ENCODE peak calls at places on chromosomes 4 and X, in four cellular contexts. One of them, this sample, is unnamed.

GRCh38 chrX:427812-428725 is 41.4 kb upstream of the PPP2R3B start:
- DNase-seq in transverse colon: no peak
- DNase-seq in endothelial cell of umbilical vein: no peak
- DNase-seq in GM12891: no peak
- DNase-seq in this sample: no peak

GRCh38 chr4:89906787-89907521 is 12.3 kb downstream of the MMRN1 start:
- DNase-seq in transverse colon: no peak
- DNase-seq in endothelial cell of umbilical vein: peak
- DNase-seq in GM12891: no peak
- DNase-seq in this sample: no peak

GRCh38 chr4:150987204-150987603 is 27.9 kb downstream of the LRBA start:
- DNase-seq in transverse colon: no peak
- DNase-seq in endothelial cell of umbilical vein: no peak
- DNase-seq in GM12891: no peak
- DNase-seq in this sample: no peak

GRCh38 chr4:126405369-126405982 is 1090.7 kb downstream of the FAT4 start:
- DNase-seq in transverse colon: no peak
- DNase-seq in endothelial cell of umbilical vein: peak
- DNase-seq in GM12891: no peak
- DNase-seq in this sample: no peak

GRCh38 chr4:174314770-174315169 is 31.1 kb downstream of the CEP44 start:
- DNase-seq in transverse colon: no peak
- DNase-seq in endothelial cell of umbilical vein: no peak
- DNase-seq in GM12891: no peak
- DNase-seq in this sample: no peak

GRCh38 chr4:39657465-39657864 is 18.8 kb upstream of the SMIM14 start:
- DNase-seq in transverse colon: no peak
- DNase-seq in endothelial cell of umbilical vein: no peak
- DNase-seq in GM12891: no peak
- DNase-seq in this sample: no peak

GRCh38 chr4:11730545-11730944 is 301.9 kb upstream of the HS3ST1 start:
- DNase-seq in transverse colon: no peak
- DNase-seq in endothelial cell of umbilical vein: no peak
- DNase-seq in GM12891: no peak
- DNase-seq in this sample: no peak

GRCh38 chrX:118208476-118208875 is 91.9 kb upstream of the KLHL13 start:
- DNase-seq in transverse colon: no peak
- DNase-seq in endothelial cell of umbilical vein: no peak
- DNase-seq in GM12891: no peak
- DNase-seq in this sample: no peak

GRCh38 chr4:155787113-155787710 is 28.4 kb downstream of the GUCY1B1 start:
- DNase-seq in transverse colon: no peak
- DNase-seq in endothelial cell of umbilical vein: peak
- DNase-seq in GM12891: no peak
- DNase-seq in this sample: no peak

GRCh38 chr4:137545461-137545861 is 13.2 kb upstream of the PCDH18 start:
- DNase-seq in transverse colon: no peak
- DNase-seq in endothelial cell of umbilical vein: no peak
- DNase-seq in GM12891: no peak
- DNase-seq in this sample: no peak

GRCh38 chr4:95549246-95550138 is 719 bp upstream of the UNC5C start:
- DNase-seq in transverse colon: peak
- DNase-seq in endothelial cell of umbilical vein: peak
- DNase-seq in GM12891: peak
- DNase-seq in this sample: no peak

GRCh38 chr4:184167576-184167975 is 50.1 kb downstream of the ENPP6 start:
- DNase-seq in transverse colon: peak
- DNase-seq in endothelial cell of umbilical vein: no peak
- DNase-seq in GM12891: peak
- DNase-seq in this sample: no peak

GRCh38 chr4:106502106-106502699 is 133.6 kb upstream of the GIMD1 start:
- DNase-seq in transverse colon: peak
- DNase-seq in endothelial cell of umbilical vein: peak
- DNase-seq in GM12891: peak
- DNase-seq in this sample: peak

GRCh38 chr4:53013873-53014272 is 151.8 kb downstream of the RASL11B start:
- DNase-seq in transverse colon: no peak
- DNase-seq in endothelial cell of umbilical vein: no peak
- DNase-seq in GM12891: no peak
- DNase-seq in this sample: no peak

GRCh38 chrX:57289089-57289488 is 2.6 kb downstream of the FAAH2 start:
- DNase-seq in transverse colon: no peak
- DNase-seq in endothelial cell of umbilical vein: no peak
- DNase-seq in GM12891: no peak
- DNase-seq in this sample: no peak

GRCh38 chr4:102623622-102624021 is 122.5 kb downstream of the NFKB1 start:
- DNase-seq in transverse colon: no peak
- DNase-seq in endothelial cell of umbilical vein: peak
- DNase-seq in GM12891: no peak
- DNase-seq in this sample: no peak

GRCh38 chr4:84499065-84499982 is at the start of gene NKX6-1:
- DNase-seq in transverse colon: peak
- DNase-seq in endothelial cell of umbilical vein: peak
- DNase-seq in GM12891: no peak
- DNase-seq in this sample: no peak

GRCh38 chr4:7160439-7160838 is 31.9 kb upstream of the SORCS2 start:
- DNase-seq in transverse colon: no peak
- DNase-seq in endothelial cell of umbilical vein: no peak
- DNase-seq in GM12891: no peak
- DNase-seq in this sample: no peak

GRCh38 chr4:53804719-53805118 is 213.4 kb upstream of the LNX1 start:
- DNase-seq in transverse colon: peak
- DNase-seq in endothelial cell of umbilical vein: peak
- DNase-seq in GM12891: peak
- DNase-seq in this sample: peak

GRCh38 chr4:153206534-153206933 is 2.3 kb downstream of the TRIM2 start:
- DNase-seq in transverse colon: no peak
- DNase-seq in endothelial cell of umbilical vein: no peak
- DNase-seq in GM12891: no peak
- DNase-seq in this sample: no peak

GRCh38 chrX:31165241-31166035 is 93.6 kb upstream of the FTHL17 start:
- DNase-seq in transverse colon: no peak
- DNase-seq in endothelial cell of umbilical vein: no peak
- DNase-seq in GM12891: no peak
- DNase-seq in this sample: no peak

DNA sequence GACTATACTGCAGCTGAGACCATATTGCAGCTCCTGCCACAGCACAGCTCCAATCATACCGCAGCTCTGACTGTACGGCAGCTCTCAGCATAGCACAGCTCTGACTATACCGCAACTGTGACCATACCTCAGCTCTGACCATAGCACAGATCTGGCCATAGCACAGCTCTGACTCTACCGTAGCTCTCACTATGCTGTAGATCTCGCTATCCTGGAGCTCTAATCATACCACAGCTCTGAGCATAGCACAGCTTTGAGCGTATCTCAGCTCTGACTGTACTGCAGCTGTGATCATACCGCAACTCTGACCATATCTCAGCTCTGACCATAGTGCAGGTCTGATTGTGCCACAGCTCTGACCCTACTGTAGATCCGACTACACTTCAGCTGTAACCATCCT is 139.2 kb downstream of the ASMT start:
- DNase-seq in transverse colon: no peak
- DNase-seq in endothelial cell of umbilical vein: no peak
- DNase-seq in GM12891: no peak
- DNase-seq in this sample: no peak
- TF ChIP-seq POLR2A in transverse colon: no peak
- TF ChIP-seq POLR2A in endothelial cell of umbilical vein: no peak
- TF ChIP-seq POLR2A in GM12891: no peak
- TF ChIP-seq POLR2A in this sample: no peak

GRCh38 chr4:98261291-98262271 is at the start of gene RAP1GDS1:
- DNase-seq in transverse colon: peak
- DNase-seq in endothelial cell of umbilical vein: peak
- DNase-seq in GM12891: no peak
- DNase-seq in this sample: peak
- TF ChIP-seq POLR2AphosphoS5 in transverse colon: no peak
- TF ChIP-seq POLR2AphosphoS5 in endothelial cell of umbilical vein: peak
- TF ChIP-seq POLR2AphosphoS5 in GM12891: peak
- TF ChIP-seq POLR2AphosphoS5 in this sample: no peak

DNA sequence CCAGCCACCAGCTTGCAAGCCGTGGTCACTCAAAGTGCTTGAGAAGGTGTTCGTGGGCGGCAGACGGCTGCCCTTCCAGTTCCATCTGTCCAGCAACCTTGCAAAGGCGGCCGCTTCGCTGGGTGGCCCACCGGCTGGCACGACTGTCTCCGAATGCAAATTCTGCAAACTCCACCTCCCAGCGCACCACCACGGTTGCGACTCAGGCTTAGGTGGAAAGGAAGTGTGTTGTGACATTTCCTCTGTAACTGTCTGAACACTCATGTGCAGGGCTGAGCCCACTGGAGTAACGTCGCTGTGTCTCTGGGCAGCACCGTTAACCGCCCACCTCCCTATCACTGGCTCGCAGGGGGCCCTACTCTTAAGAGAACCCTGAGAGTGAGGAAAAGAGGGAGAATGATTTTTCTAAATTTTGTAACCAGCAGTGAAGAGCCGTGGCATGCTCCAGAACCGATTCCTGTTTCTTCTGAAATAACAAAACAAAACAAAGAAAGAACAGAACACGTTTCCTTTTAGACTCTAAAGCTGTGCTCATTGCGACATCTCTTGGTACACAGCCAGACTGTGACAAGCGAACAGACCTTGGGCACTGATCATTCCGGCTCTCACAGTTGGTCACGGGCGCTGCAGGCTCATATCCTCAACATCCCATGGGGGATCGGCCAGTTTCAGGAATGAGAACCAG is at the start of gene P2RY8:
- DNase-seq in transverse colon: peak
- DNase-seq in endothelial cell of umbilical vein: no peak
- DNase-seq in GM12891: no peak
- DNase-seq in this sample: peak
- TF ChIP-seq POLR2A in transverse colon: peak
- TF ChIP-seq POLR2A in endothelial cell of umbilical vein: no peak
- TF ChIP-seq POLR2A in GM12891: peak
- TF ChIP-seq POLR2A in this sample: peak

GRCh38 chrX:130174051-130174704 is 2.4 kb downstream of the RAB33A start:
- DNase-seq in transverse colon: no peak
- DNase-seq in endothelial cell of umbilical vein: peak
- DNase-seq in GM12891: no peak
- DNase-seq in this sample: no peak
- TF ChIP-seq POLR2AphosphoS5 in transverse colon: no peak
- TF ChIP-seq POLR2AphosphoS5 in endothelial cell of umbilical vein: no peak
- TF ChIP-seq POLR2AphosphoS5 in GM12891: no peak
- TF ChIP-seq POLR2AphosphoS5 in this sample: no peak

GRCh38 chrX:49191033-49191871 is 5.1 kb upstream of the PRICKLE3 start:
- DNase-seq in transverse colon: peak
- DNase-seq in endothelial cell of umbilical vein: peak
- DNase-seq in GM12891: peak
- DNase-seq in this sample: peak
- TF ChIP-seq POLR2A in transverse colon: peak
- TF ChIP-seq POLR2A in endothelial cell of umbilical vein: peak
- TF ChIP-seq POLR2A in GM12891: peak
- TF ChIP-seq POLR2A in this sample: peak

GRCh38 chr4:81446634-81447033 is 25.1 kb downstream of the RASGEF1B start:
- DNase-seq in transverse colon: no peak
- DNase-seq in endothelial cell of umbilical vein: no peak
- DNase-seq in GM12891: no peak
- DNase-seq in this sample: no peak

GRCh38 chr4:81452452-81453011 is 19.2 kb downstream of the RASGEF1B start:
- DNase-seq in transverse colon: no peak
- DNase-seq in endothelial cell of umbilical vein: no peak
- DNase-seq in GM12891: no peak
- DNase-seq in this sample: no peak

GRCh38 chr4:81445196-81445595 is 26.5 kb downstream of the RASGEF1B start:
- DNase-seq in transverse colon: no peak
- DNase-seq in endothelial cell of umbilical vein: no peak
- DNase-seq in GM12891: no peak
- DNase-seq in this sample: no peak

GRCh38 chr4:81449018-81449417 is 22.7 kb downstream of the RASGEF1B start:
- DNase-seq in transverse colon: no peak
- DNase-seq in endothelial cell of umbilical vein: no peak
- DNase-seq in GM12891: no peak
- DNase-seq in this sample: no peak

GRCh38 chr4:81447551-81448266 is 24.0 kb downstream of the RASGEF1B start:
- DNase-seq in transverse colon: no peak
- DNase-seq in endothelial cell of umbilical vein: no peak
- DNase-seq in GM12891: no peak
- DNase-seq in this sample: no peak
- TF ChIP-seq POLR2AphosphoS5 in transverse colon: no peak
- TF ChIP-seq POLR2AphosphoS5 in endothelial cell of umbilical vein: no peak
- TF ChIP-seq POLR2AphosphoS5 in GM12891: no peak
- TF ChIP-seq POLR2AphosphoS5 in this sample: no peak

DNA sequence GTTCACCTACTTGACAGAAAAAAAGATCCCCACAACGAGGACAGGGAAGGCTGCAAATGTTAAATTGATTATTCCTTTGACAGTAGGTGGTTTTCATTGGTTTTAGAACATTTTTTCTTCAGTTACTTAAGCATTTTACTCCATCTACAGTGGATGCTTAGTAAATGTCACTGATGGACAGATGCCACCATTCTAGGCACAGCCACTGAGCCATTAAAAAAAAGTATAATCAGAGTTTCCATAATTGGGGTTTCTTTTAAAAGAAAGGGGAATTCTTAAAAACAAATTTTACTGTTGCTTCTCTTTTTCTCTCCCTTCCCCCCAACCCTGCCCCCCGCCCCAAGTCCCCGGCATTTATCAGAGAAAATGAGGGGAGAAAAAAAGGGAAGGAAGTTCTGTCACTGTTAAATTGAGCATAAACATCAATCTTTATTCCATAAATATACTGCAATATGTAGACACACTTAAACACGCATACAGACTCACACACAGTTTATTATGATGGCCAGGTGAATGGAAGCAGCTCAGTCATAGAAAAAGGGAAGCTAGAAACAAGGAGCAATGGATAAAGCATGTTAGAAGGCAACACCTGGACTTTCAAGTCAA is 79.7 kb upstream of the PRPS2 start:
- DNase-seq in transverse colon: no peak
- DNase-seq in endothelial cell of umbilical vein: no peak
- DNase-seq in GM12891: no peak
- DNase-seq in this sample: no peak
- TF ChIP-seq POLR2A in transverse colon: no peak
- TF ChIP-seq POLR2A in endothelial cell of umbilical vein: no peak
- TF ChIP-seq POLR2A in GM12891: no peak
- TF ChIP-seq POLR2A in this sample: no peak

GRCh38 chrX:102860235-102860634 is 76.8 kb upstream of the RAB40AL start:
- DNase-seq in transverse colon: no peak
- DNase-seq in endothelial cell of umbilical vein: no peak
- DNase-seq in GM12891: no peak
- DNase-seq in this sample: no peak
- TF ChIP-seq POLR2AphosphoS5 in transverse colon: no peak
- TF ChIP-seq POLR2AphosphoS5 in endothelial cell of umbilical vein: no peak
- TF ChIP-seq POLR2AphosphoS5 in GM12891: no peak
- TF ChIP-seq POLR2AphosphoS5 in this sample: no peak

This sample was measured in GM12892.